ENCODE peak calls at places on chromosomes 4 and X, in four cellular contexts. One of them, this sample, is unnamed.
A peak's percentile ranks its signal among the peaks of the same experiment; 100 is the strongest.

GRCh38 chrX:136856527-136856926 is 24.0 kb downstream of the RBMX start:
- DNase-seq in spleen: no peak
- DNase-seq in hepatocyte: no peak
- DNase-seq in psoas muscle: no peak
- DNase-seq in this sample: no peak

GRCh38 chrX:150543230-150544155 is 24.9 kb upstream of the MTM1 start:
- DNase-seq in hepatocyte: no peak
- DNase-seq in psoas muscle: no peak
- DNase-seq in spleen: no peak
- DNase-seq in this sample: no peak

GRCh38 chrX:134671207-134671750 is 13.0 kb upstream of the PLAC1 start:
- DNase-seq in hepatocyte: no peak
- DNase-seq in psoas muscle: no peak
- DNase-seq in spleen: no peak
- DNase-seq in this sample: no peak

GRCh38 chrX:153539171-153539978 is 21.9 kb downstream of the ATP2B3 start:
- DNase-seq in spleen: peak; percentile 91
- DNase-seq in psoas muscle: peak; percentile 65
- DNase-seq in hepatocyte: peak; percentile 79
- DNase-seq in this sample: peak; percentile 90

GRCh38 chrX:68433155-68433980 is at the start of gene OPHN1:
- DNase-seq in spleen: peak; percentile 81
- DNase-seq in psoas muscle: peak; percentile 78
- DNase-seq in hepatocyte: peak; percentile 82
- DNase-seq in this sample: peak; percentile 87

GRCh38 chr4:66974665-66975064 is 570.6 kb downstream of the CENPC start:
- DNase-seq in hepatocyte: no peak
- DNase-seq in spleen: no peak
- DNase-seq in psoas muscle: no peak
- DNase-seq in this sample: no peak

GRCh38 chr4:104532677-104533076 is 38.0 kb upstream of the CXXC4 start:
- DNase-seq in psoas muscle: no peak
- DNase-seq in spleen: no peak
- DNase-seq in hepatocyte: no peak
- DNase-seq in this sample: peak; percentile 47

GRCh38 chr4:6332042-6332668 is 62.5 kb downstream of the WFS1 start:
- DNase-seq in psoas muscle: no peak
- DNase-seq in hepatocyte: no peak
- DNase-seq in spleen: no peak
- DNase-seq in this sample: peak; percentile 88

GRCh38 chr4:16418814-16419213 is 192.5 kb upstream of the TAPT1 start:
- DNase-seq in hepatocyte: no peak
- DNase-seq in psoas muscle: no peak
- DNase-seq in spleen: no peak
- DNase-seq in this sample: no peak

GRCh38 chrX:72026341-72027023 is 105.2 kb downstream of the RTL5 start:
- DNase-seq in psoas muscle: no peak
- DNase-seq in hepatocyte: no peak
- DNase-seq in spleen: no peak
- DNase-seq in this sample: peak; percentile 17

GRCh38 chr4:147326581-147326980 is 154.3 kb upstream of the EDNRA start:
- DNase-seq in hepatocyte: no peak
- DNase-seq in spleen: no peak
- DNase-seq in psoas muscle: no peak
- DNase-seq in this sample: no peak

GRCh38 chr4:26454961-26455360 is 35.3 kb downstream of the CCKAR start:
- DNase-seq in hepatocyte: no peak
- DNase-seq in psoas muscle: no peak
- DNase-seq in spleen: no peak
- DNase-seq in this sample: no peak

GRCh38 chrX:41684138-41684537 is 4.6 kb upstream of the GPR34 start:
- DNase-seq in spleen: no peak
- DNase-seq in hepatocyte: no peak
- DNase-seq in psoas muscle: no peak
- DNase-seq in this sample: no peak

GRCh38 chrX:45806410-45807121 is 605.9 kb upstream of the DIPK2B start:
- DNase-seq in psoas muscle: no peak
- DNase-seq in spleen: no peak
- DNase-seq in hepatocyte: peak; percentile 24
- DNase-seq in this sample: no peak

DNA sequence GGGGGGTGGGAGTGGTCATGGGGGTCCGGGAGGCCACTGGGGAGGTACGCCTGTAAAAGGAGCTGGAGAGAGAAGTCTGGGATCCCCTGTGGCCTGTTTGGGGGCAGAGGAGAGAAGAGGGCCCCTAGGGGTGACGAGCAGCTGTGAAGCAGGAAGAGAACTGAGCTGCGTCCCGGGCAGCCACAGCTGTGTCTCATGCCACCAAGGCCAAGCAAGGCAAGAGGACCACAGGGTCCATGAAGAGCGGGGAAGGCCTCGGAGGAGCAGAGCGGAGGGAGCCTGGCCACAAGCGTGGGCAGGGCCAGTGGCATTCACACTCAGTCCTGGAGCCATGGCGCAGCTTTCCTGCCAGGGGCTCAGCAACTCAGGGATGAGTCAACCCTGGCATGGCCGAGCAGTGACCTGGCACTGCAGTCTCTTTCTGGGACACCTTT is 13.6 kb upstream of the NAT8L start:
- DNase-seq in hepatocyte: no peak
- DNase-seq in psoas muscle: peak; percentile 54
- DNase-seq in spleen: peak; percentile 54
- DNase-seq in this sample: no peak
- TF ChIP-seq CTCF in hepatocyte: no peak
- TF ChIP-seq CTCF in psoas muscle: no peak
- TF ChIP-seq CTCF in spleen: no peak
- TF ChIP-seq CTCF in this sample: no peak

DNA sequence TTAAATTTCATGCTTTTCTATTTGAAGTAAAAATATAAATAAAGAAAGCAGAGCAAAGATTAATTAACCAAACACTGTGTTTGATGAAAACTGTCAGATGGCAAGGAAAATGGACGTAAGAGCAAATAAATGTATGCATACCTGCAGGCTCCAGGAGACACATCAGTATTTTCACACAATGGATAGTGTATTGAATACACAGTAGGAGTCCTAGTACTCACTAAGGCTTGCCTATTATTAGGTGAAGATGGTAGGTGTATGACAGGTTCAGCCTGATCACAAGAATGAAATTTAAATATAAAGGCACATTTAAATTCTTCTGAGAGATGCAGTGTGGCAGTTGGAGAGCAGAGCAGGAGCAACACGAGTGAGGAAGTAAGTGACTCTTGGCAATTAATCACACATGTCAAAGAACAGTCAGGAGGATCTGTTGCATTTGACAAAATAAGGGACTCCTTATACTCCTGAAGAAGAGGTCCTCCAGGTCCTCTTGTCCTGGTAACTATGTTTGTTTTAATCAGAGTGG is 106.0 kb upstream of the NDST4 start:
- DNase-seq in psoas muscle: no peak
- DNase-seq in hepatocyte: no peak
- DNase-seq in spleen: no peak
- DNase-seq in this sample: peak; percentile 56
- H3K27me3 ChIP-seq in psoas muscle: no peaks in the 10 kb centered on the region
- H3K27me3 ChIP-seq in hepatocyte: no peaks in the 10 kb centered on the region
- H3K27me3 ChIP-seq in spleen: no peaks in the 10 kb centered on the region
- H3K27me3 ChIP-seq in this sample: no peaks in the 10 kb centered on the region

GRCh38 chr4:168321006-168321405 is 2.5 kb upstream of the DDX60 start:
- DNase-seq in spleen: no peak
- DNase-seq in psoas muscle: no peak
- DNase-seq in hepatocyte: peak; percentile 17
- DNase-seq in this sample: no peak

GRCh38 chr4:168319486-168320019 is 1.0 kb upstream of the DDX60 start:
- DNase-seq in psoas muscle: no peak
- DNase-seq in hepatocyte: no peak
- DNase-seq in spleen: no peak
- DNase-seq in this sample: no peak

DNA sequence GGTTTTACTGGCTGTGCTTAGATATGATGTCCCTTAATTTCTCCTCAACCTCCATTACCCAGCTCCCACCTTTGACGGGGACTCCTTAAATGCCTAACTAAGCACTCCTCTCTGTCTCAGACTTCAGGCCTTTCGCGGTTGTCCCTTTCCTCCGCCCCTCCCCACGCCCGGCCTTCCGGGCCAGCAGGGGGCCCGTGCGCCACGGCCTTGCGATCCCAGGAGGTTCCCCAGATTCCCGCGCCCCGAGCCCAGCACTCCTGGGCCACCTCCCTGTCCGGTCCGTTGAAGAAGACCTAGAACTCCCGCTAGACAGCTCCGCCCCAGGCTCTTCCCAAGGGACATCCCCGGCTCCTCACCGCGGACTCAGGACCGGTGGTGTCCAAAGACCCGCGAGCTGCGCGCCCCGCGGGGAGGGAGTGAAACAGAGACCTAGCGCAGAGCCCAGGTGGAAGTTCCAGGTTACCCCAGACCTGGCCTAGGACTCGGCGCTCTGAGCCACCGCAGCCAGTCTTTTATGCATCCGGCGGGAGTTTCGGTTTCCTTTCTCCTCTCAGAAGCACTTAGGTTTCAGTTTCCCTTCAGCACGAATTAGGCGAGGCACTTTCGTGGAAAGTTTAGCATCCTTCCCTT is at the start of gene DDX60:
- DNase-seq in psoas muscle: peak; percentile 68
- DNase-seq in spleen: peak; percentile 94
- DNase-seq in hepatocyte: peak; percentile 89
- DNase-seq in this sample: peak; percentile 88
- TF ChIP-seq CTCF in psoas muscle: peak; percentile 51
- TF ChIP-seq CTCF in spleen: peak; percentile 34
- TF ChIP-seq CTCF in hepatocyte: peak; percentile 44
- TF ChIP-seq CTCF in this sample: peak; percentile 43

GRCh38 chr4:77181737-77182136 is 24.7 kb downstream of the CCNG2 start:
- DNase-seq in spleen: no peak
- DNase-seq in hepatocyte: no peak
- DNase-seq in psoas muscle: no peak
- DNase-seq in this sample: no peak

GRCh38 chr4:77176606-77177005 is 19.6 kb downstream of the CCNG2 start:
- DNase-seq in psoas muscle: no peak
- DNase-seq in hepatocyte: peak; percentile 21
- DNase-seq in spleen: no peak
- DNase-seq in this sample: peak; percentile 52

GRCh38 chr4:77178560-77178959 is 21.6 kb downstream of the CCNG2 start:
- DNase-seq in psoas muscle: no peak
- DNase-seq in hepatocyte: no peak
- DNase-seq in spleen: no peak
- DNase-seq in this sample: peak; percentile 52

GRCh38 chr4:77177196-77177595 is 20.2 kb downstream of the CCNG2 start:
- DNase-seq in hepatocyte: no peak
- DNase-seq in spleen: no peak
- DNase-seq in psoas muscle: no peak
- DNase-seq in this sample: peak; percentile 50

DNA sequence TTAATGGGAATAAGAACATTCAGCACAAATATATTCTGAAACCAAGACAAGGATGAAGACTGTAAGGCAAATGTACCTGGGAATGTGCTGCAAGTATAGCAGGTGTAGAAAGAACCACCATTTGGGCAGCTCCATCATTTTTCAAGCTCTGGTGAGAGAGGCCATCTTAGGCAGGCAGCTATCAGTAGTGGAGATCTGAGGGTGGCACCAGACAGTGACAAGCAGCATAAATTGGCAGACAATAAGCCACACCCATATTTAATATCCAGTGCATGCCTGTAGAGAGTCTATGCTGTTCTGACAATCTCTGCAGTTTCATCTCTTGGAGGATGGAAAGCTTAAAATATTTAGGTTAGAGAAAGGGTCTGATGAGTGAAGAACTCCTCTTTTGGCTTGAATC is 22.5 kb downstream of the CCNG2 start:
- DNase-seq in spleen: no peak
- DNase-seq in psoas muscle: no peak
- DNase-seq in hepatocyte: no peak
- DNase-seq in this sample: no peak
- H3K27me3 ChIP-seq in spleen: no peaks in the 10 kb centered on the region
- H3K27me3 ChIP-seq in psoas muscle: peaks cover 3% of the 10 kb centered on the region
- H3K27me3 ChIP-seq in hepatocyte: no peaks in the 10 kb centered on the region
- H3K27me3 ChIP-seq in this sample: peaks cover 19% of the 10 kb centered on the region

This sample was measured in endodermal cell.